ENCODE peak calls at places on chromosomes 3 and 15, in five cellular contexts. W is fibroblast of lung, O is cardiac muscle cell, S is mucosa of descending colon, G is fibroblast of pulmonary artery. B is an unnamed sample.

GRCh38 chr3:150106752-150107428 is 136.2 kb upstream of the PFN2 start:
- DNase-seq in W (peak), S (no peak), O (peak), G (peak), B (no peak)

GRCh38 chr3:155131104-155131503 is 51.0 kb downstream of the MME start:
- DNase-seq in S (no peak), W (peak), O (peak), G (peak), B (no peak)

GRCh38 chr3:189790658-189791057 is 159.5 kb downstream of the TP63 start:
- DNase-seq in W (no peak), G (no peak), S (no peak), O (no peak), B (peak)

GRCh38 chr15:63466378-63467192 is 37.8 kb upstream of the USP3 start:
- DNase-seq in O (peak), S (peak), W (peak), G (peak), B (peak)

GRCh38 chr3:158958873-158959272 is 157.0 kb downstream of the MFSD1 start:
- DNase-seq in O (no peak), G (no peak), W (no peak), S (no peak), B (no peak)

GRCh38 chr15:47484119-47484518 is 233.2 kb upstream of the SEMA6D start:
- DNase-seq in W (peak), G (peak), S (no peak), O (peak), B (no peak)

GRCh38 chr3:139654637-139655365 is 23.0 kb downstream of the NMNAT3 start:
- DNase-seq in S (no peak), W (no peak), G (no peak), O (no peak), B (peak)

GRCh38 chr3:54353547-54354339 is 231.4 kb downstream of the CACNA2D3 start:
- DNase-seq in S (no peak), W (peak), G (no peak), O (peak), B (no peak)

GRCh38 chr3:159872374-159873109 is 116.1 kb upstream of the IL12A start:
- DNase-seq in W (peak), G (peak), S (no peak), O (peak), B (no peak)

GRCh38 chr15:64017591-64018163 is 28.6 kb downstream of the DAPK2 start:
- DNase-seq in W (peak), S (no peak), O (peak), G (no peak), B (no peak)

GRCh38 chr15:69666441-69666882 is 213.8 kb downstream of the RPLP1 start:
- DNase-seq in O (peak), W (peak), G (peak), S (no peak), B (no peak)

GRCh38 chr3:17257269-17257668 is 372.5 kb downstream of the PLCL2 start:
- DNase-seq in W (no peak), O (no peak), G (no peak), S (no peak), B (no peak)

GRCh38 chr15:34126522-34126921 is 24.6 kb downstream of the PGBD4 start:
- DNase-seq in W (no peak), S (no peak), O (no peak), G (no peak), B (no peak)

GRCh38 chr3:127448161-127448561 is 142.4 kb downstream of the TPRA1 start:
- DNase-seq in W (no peak), O (peak), G (no peak), S (no peak), B (peak)

GRCh38 chr3:182717216-182717615 is 76.1 kb upstream of the ATP11B start:
- DNase-seq in O (no peak), G (no peak), S (no peak), W (no peak), B (no peak)

GRCh38 chr3:69997486-69998307 is 1.8 kb upstream of the SAMMSON start:
- DNase-seq in S (no peak), G (peak), W (no peak), O (no peak), B (no peak)

GRCh38 chr3:69998759-69999158 is 774 bp upstream of the SAMMSON start:
- DNase-seq in W (no peak), G (no peak), O (no peak), S (no peak), B (no peak)

GRCh38 chr3:70000028-70000410 is 486 bp downstream of the SAMMSON start:
- DNase-seq in O (no peak), W (no peak), S (no peak), G (no peak), B (no peak)

GRCh38 chr3:70000563-70001081 is 1.1 kb downstream of the SAMMSON start:
- DNase-seq in G (peak), S (no peak), O (peak), W (no peak), B (no peak)

DNA sequence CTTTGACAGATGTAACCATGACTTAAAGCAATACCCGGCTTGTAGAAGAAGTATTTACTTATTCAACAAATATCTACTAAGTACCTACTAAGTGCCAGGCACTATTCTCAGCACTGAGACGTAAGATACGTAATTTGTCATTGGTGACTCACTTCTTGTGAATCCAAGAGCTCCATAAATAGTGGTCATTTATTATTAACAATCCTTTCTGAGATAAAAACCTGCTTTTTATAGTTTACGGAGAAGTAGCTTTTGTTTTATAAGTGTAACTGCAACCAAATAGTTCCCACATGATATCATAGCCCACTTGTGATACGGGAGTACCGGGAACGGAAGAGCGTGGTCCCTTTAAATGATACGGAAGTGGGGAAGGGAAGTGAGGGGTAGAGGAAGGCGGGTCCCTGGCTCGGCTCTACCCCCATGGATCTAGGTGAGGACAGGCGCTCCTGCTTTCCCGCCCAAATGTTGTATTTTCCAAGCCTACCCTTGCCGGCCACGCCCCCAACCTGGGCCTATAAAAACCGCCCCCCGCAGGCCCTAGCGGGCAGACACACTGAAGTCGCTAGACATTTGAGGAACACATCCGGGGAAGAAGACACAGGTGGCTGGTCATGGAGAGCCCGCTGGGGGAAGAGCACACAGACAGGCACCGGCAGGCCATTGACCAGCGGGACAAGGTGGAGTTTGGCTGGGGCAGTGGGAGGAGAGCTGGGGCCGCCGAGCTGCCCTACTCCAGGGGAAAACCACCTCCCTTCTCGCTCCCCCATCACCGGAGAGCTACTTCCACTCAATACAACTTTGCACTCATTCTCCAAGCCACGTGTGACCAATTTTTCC is at the start of gene SAMMSON:
- DNase-seq in G (peak), S (no peak), W (peak), O (peak), B (no peak)
- H3K4me3 ChIP-seq in G (no peak), S (no peak), W (peak), O (no peak), B (no peak)

DNA sequence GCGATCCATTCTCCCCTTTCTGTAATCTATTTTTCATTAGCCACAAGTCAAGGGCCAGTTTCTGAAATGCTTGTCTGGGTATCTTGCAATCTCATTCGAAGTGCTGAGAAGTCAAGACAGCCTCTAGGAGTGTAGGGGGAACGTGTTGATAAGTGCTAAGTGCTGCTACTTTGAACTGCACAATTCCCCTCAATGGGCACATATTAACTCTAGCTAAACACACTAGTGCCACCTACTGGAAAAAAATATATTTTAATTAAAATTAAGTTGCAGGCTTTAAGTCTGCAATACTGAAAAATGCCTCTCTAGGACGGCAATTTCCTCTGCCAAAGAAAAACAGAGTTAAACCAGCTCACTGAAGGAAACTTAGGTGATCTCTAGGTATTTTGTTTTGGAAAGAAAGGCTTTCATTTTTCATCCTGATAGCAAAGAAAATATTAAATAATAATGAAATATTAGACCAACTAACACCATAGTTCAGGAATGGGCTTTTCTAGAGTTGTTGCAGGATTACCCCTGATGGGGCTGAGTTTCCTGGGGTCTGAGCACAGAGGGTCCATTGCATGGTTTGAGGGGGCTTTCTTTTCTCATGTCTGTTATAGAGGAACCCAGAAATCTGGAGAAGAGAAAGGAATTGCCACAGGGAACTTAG is 181.9 kb upstream of the KBTBD8 start:
- DNase-seq in G (peak), S (no peak), O (peak), W (peak), B (no peak)
- TF ChIP-seq CTCF in G (peak), S (no peak), O (peak), W (peak), B (peak)

GRCh38 chr3:187002915-187003314 is 72.6 kb downstream of the ST6GAL1 start:
- DNase-seq in S (no peak), W (no peak), O (no peak), G (no peak), B (no peak)
- H3K4me3 ChIP-seq in S (no peak), W (no peak), O (no peak), G (no peak), B (no peak)

GRCh38 chr3:28286595-28286994 is 45.2 kb downstream of the CMC1 start:
- DNase-seq in S (no peak), O (peak), W (peak), G (peak), B (peak)
- TF ChIP-seq CTCF in S (peak), O (peak), W (peak), G (peak), B (peak)

GRCh38 chr3:46927718-46928073 is 48.8 kb downstream of the CCDC12 start:
- DNase-seq in W (no peak), S (peak), G (no peak), O (no peak), B (no peak)

GRCh38 chr3:46930176-46930944 is 46.2 kb downstream of the CCDC12 start:
- DNase-seq in W (no peak), G (no peak), O (no peak), S (peak), B (no peak)

GRCh38 chr3:46930945-46931403 is 45.6 kb downstream of the CCDC12 start:
- DNase-seq in O (no peak), W (no peak), G (no peak), S (peak), B (no peak)

GRCh38 chr3:46928297-46928696 is 48.2 kb downstream of the CCDC12 start:
- DNase-seq in O (no peak), W (no peak), S (no peak), G (no peak), B (no peak)

DNA sequence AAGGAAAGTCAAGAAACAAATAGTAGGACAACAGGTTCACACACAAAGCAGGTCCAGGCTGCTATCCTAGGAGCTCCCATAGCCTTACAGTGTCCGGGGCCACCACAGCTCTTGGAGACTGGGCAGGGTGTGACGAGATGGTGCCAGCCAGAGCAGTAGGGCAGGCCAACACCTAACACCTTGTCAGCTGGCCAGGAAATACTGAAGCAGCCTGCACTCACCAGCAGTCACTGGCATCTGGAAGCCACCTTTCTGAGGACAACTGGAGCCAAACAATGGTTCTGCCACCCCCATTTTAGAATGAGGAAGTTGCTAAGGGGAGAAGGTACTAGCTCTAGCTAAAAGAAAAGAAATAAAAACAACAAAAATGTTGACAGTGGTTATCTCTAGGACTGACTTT is 47.2 kb downstream of the CCDC12 start:
- DNase-seq in O (no peak), S (peak), W (no peak), G (no peak), B (no peak)
- H3K4me3 ChIP-seq in O (no peak), S (no peak), W (no peak), G (no peak), B (no peak)

GRCh38 chr15:73936181-73936580 is 9.9 kb downstream of the LOXL1 start:
- DNase-seq in W (peak), S (no peak), O (peak), G (peak), B (no peak)
- TF ChIP-seq CTCF in W (peak), S (no peak), O (peak), G (peak), B (no peak)

DNA sequence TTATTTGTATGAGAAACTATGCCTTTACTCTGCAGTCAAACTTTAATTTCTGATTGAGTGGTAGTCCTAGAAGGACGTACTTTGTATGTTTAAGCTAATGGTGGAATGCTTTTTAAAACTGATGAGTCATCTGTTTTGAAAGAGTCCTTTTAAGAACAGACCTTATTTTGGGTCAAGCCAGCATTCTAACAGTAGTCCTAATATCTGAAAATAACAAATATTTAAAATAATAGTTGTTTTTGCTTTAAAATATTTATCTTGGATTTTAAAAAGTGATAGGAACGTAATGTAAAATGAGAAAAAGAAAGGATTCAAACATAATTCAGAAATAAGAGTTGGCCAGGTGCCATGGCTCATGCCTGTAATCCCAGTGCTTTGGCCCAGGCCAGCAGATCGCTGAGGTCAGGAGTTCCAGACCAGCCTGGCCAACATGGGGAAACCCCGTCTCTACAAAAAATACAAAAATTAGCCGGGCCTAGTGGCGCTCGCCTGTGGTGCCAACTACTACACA is 1.3 kb upstream of the LRRC58 start:
- DNase-seq in S (no peak), W (peak), G (peak), O (peak), B (no peak)
- H3K4me3 ChIP-seq in S (no peak), W (peak), G (peak), O (peak), B (peak)

DNA sequence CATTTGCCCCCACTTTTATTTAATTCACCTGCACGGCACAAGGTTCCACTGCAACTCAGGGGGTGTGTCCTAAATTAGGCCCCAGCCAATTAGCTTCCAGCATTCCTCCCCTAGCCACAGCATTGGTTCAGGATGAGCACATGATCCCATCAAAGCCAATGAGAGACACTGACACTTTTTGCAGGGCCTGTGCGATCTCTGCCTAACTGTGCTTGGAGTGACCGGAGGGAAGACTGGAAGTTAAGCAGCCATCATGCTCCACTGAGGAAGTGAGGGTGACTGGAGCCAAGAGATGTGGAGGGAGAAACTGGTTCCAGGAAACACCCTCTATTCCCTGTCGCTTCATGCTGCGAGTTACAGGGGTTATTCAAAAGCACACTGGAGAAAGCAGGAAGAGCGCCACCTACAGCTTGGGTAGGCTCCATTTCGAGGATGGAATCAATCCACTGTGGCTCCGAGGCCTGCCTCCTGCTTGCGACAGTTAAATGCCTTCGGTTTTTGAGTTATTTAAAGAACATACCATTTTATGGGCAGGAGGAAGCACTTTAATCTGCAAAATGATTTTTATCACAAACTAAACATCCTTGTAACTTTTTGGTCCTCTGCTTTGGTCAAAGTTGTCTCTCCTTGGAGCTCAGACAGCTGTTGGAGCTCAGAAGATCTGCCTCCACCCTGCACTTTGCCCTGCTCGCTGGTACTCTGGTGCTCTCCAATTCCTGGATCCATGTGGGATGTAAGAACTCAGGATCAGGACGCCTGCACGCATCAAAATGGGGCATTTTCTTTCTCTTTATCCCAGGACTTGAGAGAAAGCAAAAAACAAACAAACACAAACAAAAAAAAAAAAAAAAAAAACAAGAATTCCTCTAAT is 122.4 kb upstream of the WNT5A start:
- DNase-seq in O (no peak), S (no peak), G (no peak), W (no peak), B (no peak)
- TF ChIP-seq CTCF in O (no peak), S (no peak), G (no peak), W (no peak), B (no peak)